ENCODE peak calls at places on chromosome 22, in four cellular contexts. One of them, this sample, is unnamed.

GRCh38 chr22:37234736-37235711 is 9.0 kb downstream of the RAC2 start:
- DNase-seq in IMR-90: no peak
- DNase-seq in AG04449: no peak
- DNase-seq in transverse colon: peak
- DNase-seq in this sample: no peak

GRCh38 chr22:42994917-42995562 is 19.9 kb downstream of the PACSIN2 start:
- DNase-seq in IMR-90: peak
- DNase-seq in transverse colon: peak
- DNase-seq in AG04449: peak
- DNase-seq in this sample: no peak

GRCh38 chr22:37824674-37825641 is 1.8 kb downstream of the GALR3 start:
- DNase-seq in IMR-90: no peak
- DNase-seq in transverse colon: no peak
- DNase-seq in AG04449: no peak
- DNase-seq in this sample: no peak

GRCh38 chr22:42887523-42888507 is 30.7 kb upstream of the ARFGAP3 start:
- DNase-seq in IMR-90: no peak
- DNase-seq in transverse colon: peak
- DNase-seq in AG04449: no peak
- DNase-seq in this sample: no peak

GRCh38 chr22:50691521-50691920 is 18.9 kb downstream of the SHANK3 start:
- DNase-seq in AG04449: no peak
- DNase-seq in transverse colon: peak
- DNase-seq in IMR-90: peak
- DNase-seq in this sample: no peak

GRCh38 chr22:49783036-49783746 is 44.5 kb downstream of the BRD1 start:
- DNase-seq in AG04449: no peak
- DNase-seq in IMR-90: no peak
- DNase-seq in transverse colon: no peak
- DNase-seq in this sample: no peak

GRCh38 chr22:50713008-50713385 is 25.0 kb upstream of the ACR start:
- DNase-seq in AG04449: no peak
- DNase-seq in IMR-90: no peak
- DNase-seq in transverse colon: no peak
- DNase-seq in this sample: no peak

GRCh38 chr22:40694409-40694808 is 15.1 kb downstream of the MCHR1 start:
- DNase-seq in AG04449: no peak
- DNase-seq in transverse colon: no peak
- DNase-seq in IMR-90: no peak
- DNase-seq in this sample: no peak

GRCh38 chr22:36323855-36324331 is 63.9 kb downstream of the MYH9 start:
- DNase-seq in IMR-90: no peak
- DNase-seq in transverse colon: no peak
- DNase-seq in AG04449: no peak
- DNase-seq in this sample: no peak

GRCh38 chr22:41846268-41847002 is 13.5 kb downstream of the SREBF2 start:
- DNase-seq in AG04449: no peak
- DNase-seq in transverse colon: no peak
- DNase-seq in IMR-90: no peak
- DNase-seq in this sample: no peak

GRCh38 chr22:50326225-50326958 is 420 bp downstream of the DENND6B start:
- DNase-seq in transverse colon: no peak
- DNase-seq in IMR-90: no peak
- DNase-seq in AG04449: no peak
- DNase-seq in this sample: no peak

GRCh38 chr22:35684270-35684700 is 33.4 kb upstream of the APOL5 start:
- DNase-seq in transverse colon: no peak
- DNase-seq in IMR-90: peak
- DNase-seq in AG04449: no peak
- DNase-seq in this sample: no peak

GRCh38 chr22:40257979-40258378 is 80.3 kb downstream of the TNRC6B start:
- DNase-seq in AG04449: no peak
- DNase-seq in IMR-90: peak
- DNase-seq in transverse colon: no peak
- DNase-seq in this sample: no peak

GRCh38 chr22:25900880-25901279 is 158.9 kb downstream of the MYO18B start:
- DNase-seq in transverse colon: no peak
- DNase-seq in IMR-90: no peak
- DNase-seq in AG04449: no peak
- DNase-seq in this sample: no peak

GRCh38 chr22:35315855-35316745 is 16.4 kb downstream of the TOM1 start:
- DNase-seq in AG04449: no peak
- DNase-seq in transverse colon: no peak
- DNase-seq in IMR-90: no peak
- DNase-seq in this sample: no peak

GRCh38 chr22:39649500-39650089 is 79.0 kb downstream of the CACNA1I start:
- DNase-seq in AG04449: no peak
- DNase-seq in transverse colon: no peak
- DNase-seq in IMR-90: no peak
- DNase-seq in this sample: no peak

GRCh38 chr22:26711205-26711958 is 54.0 kb downstream of the MIAT start:
- DNase-seq in transverse colon: peak
- DNase-seq in IMR-90: peak
- DNase-seq in AG04449: no peak
- DNase-seq in this sample: no peak

GRCh38 chr22:49894321-49895072 is 23.7 kb downstream of the ALG12 start:
- DNase-seq in AG04449: no peak
- DNase-seq in IMR-90: no peak
- DNase-seq in transverse colon: no peak
- DNase-seq in this sample: no peak

GRCh38 chr22:29167032-29167911 is 38.4 kb upstream of the EMID1 start:
- DNase-seq in IMR-90: no peak
- DNase-seq in transverse colon: no peak
- DNase-seq in AG04449: no peak
- DNase-seq in this sample: peak

GRCh38 chr22:18035740-18036139 is 11.4 kb upstream of the MICAL3 start:
- DNase-seq in transverse colon: peak
- DNase-seq in IMR-90: peak
- DNase-seq in AG04449: no peak
- DNase-seq in this sample: no peak

GRCh38 chr22:38442967-38443674 is 11.9 kb downstream of the KCNJ4 start:
- DNase-seq in transverse colon: no peak
- DNase-seq in IMR-90: no peak
- DNase-seq in AG04449: no peak
- DNase-seq in this sample: no peak

GRCh38 chr22:48807155-48807554 is 1020.5 kb downstream of the BRD1 start:
- DNase-seq in AG04449: no peak
- DNase-seq in transverse colon: no peak
- DNase-seq in IMR-90: no peak
- DNase-seq in this sample: no peak

GRCh38 chr22:17881366-17881765 is 107.1 kb upstream of the BID start:
- DNase-seq in IMR-90: no peak
- DNase-seq in AG04449: no peak
- DNase-seq in transverse colon: no peak
- DNase-seq in this sample: no peak

GRCh38 chr22:48919187-48919590 is 908.5 kb downstream of the BRD1 start:
- DNase-seq in IMR-90: no peak
- DNase-seq in transverse colon: no peak
- DNase-seq in AG04449: no peak
- DNase-seq in this sample: no peak

GRCh38 chr22:48351376-48352085 is 1476.1 kb downstream of the BRD1 start:
- DNase-seq in transverse colon: no peak
- DNase-seq in IMR-90: no peak
- DNase-seq in AG04449: no peak
- DNase-seq in this sample: no peak

GRCh38 chr22:35651085-35651484 is 2.8 kb downstream of the APOL6 start:
- DNase-seq in transverse colon: no peak
- DNase-seq in IMR-90: no peak
- DNase-seq in AG04449: no peak
- DNase-seq in this sample: no peak

GRCh38 chr22:48660795-48661740 is 1166.6 kb downstream of the BRD1 start:
- DNase-seq in transverse colon: no peak
- DNase-seq in IMR-90: no peak
- DNase-seq in AG04449: no peak
- DNase-seq in this sample: no peak

GRCh38 chr22:49209452-49210195 is 618.0 kb downstream of the BRD1 start:
- DNase-seq in transverse colon: no peak
- DNase-seq in AG04449: no peak
- DNase-seq in IMR-90: no peak
- DNase-seq in this sample: no peak

DNA sequence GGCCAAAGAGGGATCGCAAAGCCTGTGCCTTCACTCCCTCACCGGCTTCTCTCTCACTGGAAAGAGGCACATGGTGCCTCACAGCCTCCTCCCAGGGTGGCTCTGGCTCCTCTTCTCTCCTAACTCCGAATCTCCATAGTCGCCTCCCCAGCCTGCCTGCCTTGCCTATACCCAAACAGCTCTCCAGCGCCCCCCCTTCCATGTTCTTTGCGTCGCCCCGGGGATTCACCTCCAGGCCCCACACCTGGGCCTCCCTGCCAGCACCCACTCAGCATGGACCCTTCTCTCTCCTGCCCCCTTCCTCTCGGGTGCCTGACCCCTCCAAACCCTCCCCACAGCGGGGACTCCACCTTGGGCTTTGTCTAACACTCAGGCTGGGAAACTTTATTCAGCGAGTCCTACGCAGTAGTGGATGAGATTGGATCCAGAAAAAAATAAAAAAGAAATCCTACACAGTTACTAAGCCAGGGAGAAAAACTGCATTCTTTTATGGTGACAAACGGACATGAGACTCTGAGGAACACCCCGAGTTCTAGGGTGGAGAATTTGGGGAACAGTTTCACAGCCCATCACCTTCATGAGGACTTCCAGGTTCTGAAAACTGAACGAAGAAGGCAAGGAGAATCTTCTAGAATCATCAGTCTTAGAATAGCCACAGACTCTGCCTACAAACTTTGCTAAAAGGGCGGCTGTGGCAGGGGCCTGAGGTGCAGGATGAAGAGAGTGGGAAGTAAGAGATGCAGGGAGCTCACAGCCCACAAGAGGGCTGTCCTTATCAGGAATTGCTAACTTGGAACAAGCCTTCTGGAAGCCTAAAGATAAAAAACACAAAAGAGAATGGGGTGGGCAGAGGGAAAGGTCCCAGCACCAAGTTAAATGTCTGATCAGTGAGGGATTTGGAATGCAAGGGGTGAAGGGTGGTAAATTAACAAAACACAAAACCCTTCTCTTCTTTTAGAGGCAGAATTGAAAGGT is 5.3 kb downstream of the PPM1F start:
- DNase-seq in transverse colon: no peak
- DNase-seq in AG04449: no peak
- DNase-seq in IMR-90: peak
- DNase-seq in this sample: no peak
- TF ChIP-seq CTCF in transverse colon: peak
- TF ChIP-seq CTCF in AG04449: peak
- TF ChIP-seq CTCF in IMR-90: peak
- TF ChIP-seq CTCF in this sample: no peak

GRCh38 chr22:24209016-24209415 is 27.7 kb downstream of the SUSD2 start:
- DNase-seq in IMR-90: peak
- DNase-seq in transverse colon: no peak
- DNase-seq in AG04449: no peak
- DNase-seq in this sample: no peak

GRCh38 chr22:24207264-24208011 is 26.2 kb downstream of the SUSD2 start:
- DNase-seq in transverse colon: no peak
- DNase-seq in AG04449: no peak
- DNase-seq in IMR-90: no peak
- DNase-seq in this sample: no peak

GRCh38 chr22:24201681-24202590 is 20.6 kb downstream of the SUSD2 start:
- DNase-seq in IMR-90: peak
- DNase-seq in AG04449: no peak
- DNase-seq in transverse colon: no peak
- DNase-seq in this sample: no peak

GRCh38 chr22:24208012-24208749 is 26.9 kb downstream of the SUSD2 start:
- DNase-seq in AG04449: peak
- DNase-seq in IMR-90: peak
- DNase-seq in transverse colon: no peak
- DNase-seq in this sample: no peak

GRCh38 chr22:24205438-24206189 is 24.3 kb downstream of the SUSD2 start:
- DNase-seq in transverse colon: no peak
- DNase-seq in IMR-90: no peak
- DNase-seq in AG04449: no peak
- DNase-seq in this sample: no peak
- TF ChIP-seq CTCF in transverse colon: no peak
- TF ChIP-seq CTCF in IMR-90: no peak
- TF ChIP-seq CTCF in AG04449: no peak
- TF ChIP-seq CTCF in this sample: no peak

DNA sequence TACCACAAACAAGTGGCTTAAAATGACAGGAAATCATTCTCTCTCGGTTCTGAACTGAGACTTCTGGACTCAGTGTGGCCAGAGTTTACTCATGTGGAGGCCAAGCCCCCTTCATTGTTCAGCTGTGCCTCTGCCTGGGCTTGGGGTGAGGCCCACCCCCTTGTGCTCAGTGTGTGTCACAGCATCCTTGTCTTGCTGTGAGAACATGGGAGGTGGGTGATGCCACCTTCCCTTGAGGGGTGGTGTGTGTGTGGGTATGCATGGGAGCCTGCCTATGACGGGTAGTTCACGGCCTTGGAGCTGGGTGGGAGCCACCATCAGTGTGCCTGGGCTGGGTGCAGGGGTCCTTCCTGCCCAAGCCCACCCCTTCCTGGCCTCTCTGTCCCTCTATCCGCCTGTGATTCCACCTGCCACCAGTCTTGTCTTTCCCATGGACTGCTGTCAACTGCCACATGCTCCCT is 101.7 kb downstream of the MORC2 start:
- DNase-seq in AG04449: no peak
- DNase-seq in transverse colon: no peak
- DNase-seq in IMR-90: no peak
- DNase-seq in this sample: no peak
- TF ChIP-seq CTCF in AG04449: no peak
- TF ChIP-seq CTCF in transverse colon: no peak
- TF ChIP-seq CTCF in IMR-90: peak
- TF ChIP-seq CTCF in this sample: no peak

GRCh38 chr22:22702159-22702873 is 57.9 kb downstream of the GGTLC2 start:
- DNase-seq in IMR-90: no peak
- DNase-seq in AG04449: no peak
- DNase-seq in transverse colon: peak
- DNase-seq in this sample: no peak
- TF ChIP-seq CTCF in IMR-90: no peak
- TF ChIP-seq CTCF in AG04449: no peak
- TF ChIP-seq CTCF in transverse colon: peak
- TF ChIP-seq CTCF in this sample: no peak

DNA sequence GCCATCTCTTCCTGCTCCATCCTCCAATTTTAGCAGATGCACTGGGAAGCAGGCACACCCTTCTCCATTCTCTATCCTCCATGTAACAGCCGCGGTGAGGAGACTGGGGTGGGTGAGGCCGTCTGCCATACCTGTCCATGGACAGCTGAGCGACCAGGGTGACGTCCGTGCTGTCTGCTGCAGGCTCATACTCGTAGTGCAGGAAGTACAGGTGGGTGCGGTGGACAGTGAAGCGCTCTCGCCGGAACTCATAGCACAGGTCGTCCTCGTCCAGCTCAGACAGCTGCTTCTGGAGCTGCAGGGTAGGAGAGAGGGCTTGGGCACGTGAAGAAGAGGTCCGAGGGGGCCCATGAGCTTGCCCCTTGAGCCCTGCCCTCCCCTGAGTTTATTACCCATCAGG is 257.8 kb upstream of the SYN3 start:
- DNase-seq in IMR-90: no peak
- DNase-seq in transverse colon: no peak
- DNase-seq in AG04449: no peak
- DNase-seq in this sample: no peak
- TF ChIP-seq CTCF in IMR-90: no peak
- TF ChIP-seq CTCF in transverse colon: no peak
- TF ChIP-seq CTCF in AG04449: no peak
- TF ChIP-seq CTCF in this sample: no peak

GRCh38 chr22:20016734-20017621 is at the start of gene ARVCF:
- DNase-seq in transverse colon: peak
- DNase-seq in AG04449: peak
- DNase-seq in IMR-90: peak
- DNase-seq in this sample: peak
- TF ChIP-seq CTCF in transverse colon: no peak
- TF ChIP-seq CTCF in AG04449: no peak
- TF ChIP-seq CTCF in IMR-90: peak
- TF ChIP-seq CTCF in this sample: no peak

This sample was measured in activated B cell treated with CpG ODN at 0.5 μM for 24 hours.